ENCODE peak calls at places on chromosomes 3 and 15, in seven cellular contexts. One of them, this sample, is unnamed.

GRCh38 chr3:72141264-72141663 is 356.3 kb upstream of the PROK2 start:
- DNase-seq in upper lobe of right lung: no peak
- DNase-seq in left ventricle myocardium inferior: no peak
- DNase-seq in nephron progenitor cell: no peak
- DNase-seq in GM12864: no peak
- DNase-seq in activated B cell treated with CpG ODN at 0.5 μM for 24 hours: no peak
- DNase-seq in IMR-90: no peak
- DNase-seq in this sample: no peak

GRCh38 chr3:184562875-184563568 is 1.4 kb downstream of the EPHB3 start:
- DNase-seq in nephron progenitor cell: peak
- DNase-seq in IMR-90: peak
- DNase-seq in GM12864: no peak
- DNase-seq in left ventricle myocardium inferior: no peak
- DNase-seq in activated B cell treated with CpG ODN at 0.5 μM for 24 hours: no peak
- DNase-seq in upper lobe of right lung: no peak
- DNase-seq in this sample: no peak

GRCh38 chr3:135192929-135193328 is 397.9 kb downstream of the EPHB1 start:
- DNase-seq in IMR-90: no peak
- DNase-seq in left ventricle myocardium inferior: no peak
- DNase-seq in nephron progenitor cell: no peak
- DNase-seq in activated B cell treated with CpG ODN at 0.5 μM for 24 hours: no peak
- DNase-seq in GM12864: no peak
- DNase-seq in upper lobe of right lung: no peak
- DNase-seq in this sample: no peak

GRCh38 chr15:72503147-72503546 is 29.0 kb downstream of the ARIH1 start:
- DNase-seq in IMR-90: no peak
- DNase-seq in activated B cell treated with CpG ODN at 0.5 μM for 24 hours: no peak
- DNase-seq in left ventricle myocardium inferior: no peak
- DNase-seq in nephron progenitor cell: no peak
- DNase-seq in upper lobe of right lung: no peak
- DNase-seq in GM12864: no peak
- DNase-seq in this sample: no peak

GRCh38 chr3:184145120-184145524 is 10.0 kb downstream of the EIF2B5 start:
- DNase-seq in IMR-90: peak
- DNase-seq in left ventricle myocardium inferior: peak
- DNase-seq in upper lobe of right lung: peak
- DNase-seq in activated B cell treated with CpG ODN at 0.5 μM for 24 hours: no peak
- DNase-seq in nephron progenitor cell: no peak
- DNase-seq in GM12864: no peak
- DNase-seq in this sample: peak

GRCh38 chr3:152657002-152657400 is 177.9 kb upstream of the P2RY1 start:
- DNase-seq in left ventricle myocardium inferior: no peak
- DNase-seq in upper lobe of right lung: no peak
- DNase-seq in nephron progenitor cell: no peak
- DNase-seq in IMR-90: no peak
- DNase-seq in GM12864: no peak
- DNase-seq in activated B cell treated with CpG ODN at 0.5 μM for 24 hours: no peak
- DNase-seq in this sample: no peak

GRCh38 chr3:15983232-15983631 is 185.5 kb upstream of the ANKRD28 start:
- DNase-seq in IMR-90: peak
- DNase-seq in GM12864: no peak
- DNase-seq in activated B cell treated with CpG ODN at 0.5 μM for 24 hours: no peak
- DNase-seq in left ventricle myocardium inferior: no peak
- DNase-seq in upper lobe of right lung: no peak
- DNase-seq in nephron progenitor cell: no peak
- DNase-seq in this sample: peak

GRCh38 chr3:52366527-52366926 is 50.4 kb downstream of the DNAH1 start:
- DNase-seq in upper lobe of right lung: no peak
- DNase-seq in nephron progenitor cell: no peak
- DNase-seq in IMR-90: no peak
- DNase-seq in left ventricle myocardium inferior: no peak
- DNase-seq in activated B cell treated with CpG ODN at 0.5 μM for 24 hours: no peak
- DNase-seq in GM12864: no peak
- DNase-seq in this sample: no peak

GRCh38 chr3:38375072-38375471 is 28.5 kb downstream of the XYLB start:
- DNase-seq in upper lobe of right lung: peak
- DNase-seq in IMR-90: no peak
- DNase-seq in GM12864: no peak
- DNase-seq in left ventricle myocardium inferior: no peak
- DNase-seq in activated B cell treated with CpG ODN at 0.5 μM for 24 hours: no peak
- DNase-seq in nephron progenitor cell: no peak
- DNase-seq in this sample: no peak

DNA sequence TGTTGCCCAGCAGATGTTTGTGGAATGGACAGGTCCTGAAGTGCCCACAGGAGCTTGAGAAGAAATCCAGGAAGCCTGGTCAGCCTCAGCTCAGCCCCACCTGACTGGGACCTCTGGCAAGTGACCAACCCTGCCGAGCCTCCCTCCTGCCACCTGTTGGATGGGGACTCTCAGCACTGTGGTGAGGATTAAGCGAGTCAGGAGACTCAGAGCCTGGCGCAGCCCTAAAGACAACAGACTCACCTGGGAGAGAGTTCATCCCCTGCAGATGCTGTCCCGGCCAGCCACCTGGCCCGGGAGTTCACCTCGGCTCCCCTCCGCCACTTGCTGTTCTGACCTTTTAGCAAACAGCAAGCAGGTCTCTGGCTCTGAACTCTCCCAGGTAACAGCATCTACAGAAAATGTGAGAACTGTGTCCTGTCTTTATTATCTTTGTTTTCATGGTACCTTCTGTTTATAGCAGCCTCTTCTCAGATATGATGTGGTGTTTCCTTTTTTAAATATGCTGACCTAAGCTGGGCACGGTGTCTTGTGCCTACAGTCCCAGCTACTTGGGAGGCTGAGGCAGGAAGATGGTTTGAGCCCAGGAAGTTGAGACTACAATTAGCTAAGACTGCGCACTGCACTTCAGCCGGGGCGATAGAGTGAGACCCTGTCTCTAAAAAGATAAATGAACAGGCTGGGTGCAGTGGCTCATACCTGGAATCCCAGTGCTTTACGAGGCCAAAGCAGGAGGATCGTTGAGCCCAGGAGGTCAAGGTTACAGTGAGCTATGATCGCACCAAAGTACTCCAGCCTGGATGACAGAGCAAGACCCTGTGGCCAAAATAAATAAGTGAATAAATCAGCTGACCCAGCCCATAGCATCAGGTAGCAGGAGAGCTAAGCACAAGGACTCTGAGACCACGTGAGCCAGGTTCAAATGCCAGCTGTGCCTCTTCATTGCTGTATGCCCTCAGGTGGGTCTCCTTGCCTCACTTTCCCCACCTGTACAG is 32.4 kb upstream of the SLC6A6 start:
- DNase-seq in nephron progenitor cell: no peak
- DNase-seq in upper lobe of right lung: peak
- DNase-seq in GM12864: no peak
- DNase-seq in activated B cell treated with CpG ODN at 0.5 μM for 24 hours: no peak
- DNase-seq in IMR-90: no peak
- DNase-seq in left ventricle myocardium inferior: no peak
- DNase-seq in this sample: no peak
- TF ChIP-seq CTCF in nephron progenitor cell: no peak
- TF ChIP-seq CTCF in upper lobe of right lung: peak
- TF ChIP-seq CTCF in GM12864: no peak
- TF ChIP-seq CTCF in activated B cell treated with CpG ODN at 0.5 μM for 24 hours: no peak
- TF ChIP-seq CTCF in IMR-90: no peak
- TF ChIP-seq CTCF in left ventricle myocardium inferior: peak
- TF ChIP-seq CTCF in this sample: no peak

GRCh38 chr3:187833799-187834578 is 88.7 kb upstream of the BCL6 start:
- DNase-seq in nephron progenitor cell: no peak
- DNase-seq in IMR-90: no peak
- DNase-seq in activated B cell treated with CpG ODN at 0.5 μM for 24 hours: no peak
- DNase-seq in GM12864: no peak
- DNase-seq in upper lobe of right lung: no peak
- DNase-seq in left ventricle myocardium inferior: no peak
- DNase-seq in this sample: no peak

GRCh38 chr3:187831125-187832051 is 86.1 kb upstream of the BCL6 start:
- DNase-seq in activated B cell treated with CpG ODN at 0.5 μM for 24 hours: no peak
- DNase-seq in upper lobe of right lung: no peak
- DNase-seq in IMR-90: peak
- DNase-seq in GM12864: no peak
- DNase-seq in nephron progenitor cell: no peak
- DNase-seq in left ventricle myocardium inferior: no peak
- DNase-seq in this sample: no peak

GRCh38 chr3:187833375-187833774 is 88.1 kb upstream of the BCL6 start:
- DNase-seq in left ventricle myocardium inferior: no peak
- DNase-seq in activated B cell treated with CpG ODN at 0.5 μM for 24 hours: no peak
- DNase-seq in nephron progenitor cell: no peak
- DNase-seq in IMR-90: no peak
- DNase-seq in GM12864: no peak
- DNase-seq in upper lobe of right lung: no peak
- DNase-seq in this sample: no peak

GRCh38 chr3:187830181-187830580 is 84.9 kb upstream of the BCL6 start:
- DNase-seq in activated B cell treated with CpG ODN at 0.5 μM for 24 hours: no peak
- DNase-seq in upper lobe of right lung: no peak
- DNase-seq in nephron progenitor cell: no peak
- DNase-seq in left ventricle myocardium inferior: no peak
- DNase-seq in IMR-90: no peak
- DNase-seq in GM12864: no peak
- DNase-seq in this sample: no peak

DNA sequence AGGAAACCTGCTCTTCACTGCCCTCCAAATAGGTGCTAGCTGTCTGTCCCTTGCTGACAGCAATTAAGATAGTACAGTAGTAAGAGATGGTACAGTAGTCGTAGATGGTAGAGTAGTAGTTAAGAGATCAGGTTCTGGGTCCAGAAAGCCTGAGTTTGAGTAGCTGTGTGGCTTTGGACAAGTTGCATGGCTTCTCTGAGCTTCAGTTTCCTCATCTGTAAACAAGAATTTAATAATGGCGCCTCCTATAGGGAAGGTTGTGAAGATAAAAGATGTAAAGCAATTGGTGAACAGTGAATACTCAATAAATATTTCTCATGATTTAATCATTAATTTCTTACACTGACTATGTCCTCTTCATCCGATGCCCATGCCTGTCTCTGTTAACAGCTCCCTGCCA is 86.9 kb upstream of the BCL6 start:
- DNase-seq in left ventricle myocardium inferior: no peak
- DNase-seq in IMR-90: no peak
- DNase-seq in GM12864: no peak
- DNase-seq in upper lobe of right lung: no peak
- DNase-seq in nephron progenitor cell: no peak
- DNase-seq in activated B cell treated with CpG ODN at 0.5 μM for 24 hours: no peak
- DNase-seq in this sample: no peak
- TF ChIP-seq CTCF in left ventricle myocardium inferior: no peak
- TF ChIP-seq CTCF in IMR-90: no peak
- TF ChIP-seq CTCF in GM12864: no peak
- TF ChIP-seq CTCF in upper lobe of right lung: no peak
- TF ChIP-seq CTCF in nephron progenitor cell: no peak
- TF ChIP-seq CTCF in activated B cell treated with CpG ODN at 0.5 μM for 24 hours: no peak
- TF ChIP-seq CTCF in this sample: no peak

GRCh38 chr15:23855947-23856346 is 168.8 kb upstream of the NDN start:
- DNase-seq in nephron progenitor cell: no peak
- DNase-seq in IMR-90: no peak
- DNase-seq in upper lobe of right lung: no peak
- DNase-seq in GM12864: no peak
- DNase-seq in activated B cell treated with CpG ODN at 0.5 μM for 24 hours: no peak
- DNase-seq in left ventricle myocardium inferior: no peak
- DNase-seq in this sample: no peak
- TF ChIP-seq CTCF in nephron progenitor cell: no peak
- TF ChIP-seq CTCF in IMR-90: no peak
- TF ChIP-seq CTCF in upper lobe of right lung: no peak
- TF ChIP-seq CTCF in GM12864: no peak
- TF ChIP-seq CTCF in activated B cell treated with CpG ODN at 0.5 μM for 24 hours: no peak
- TF ChIP-seq CTCF in left ventricle myocardium inferior: no peak
- TF ChIP-seq CTCF in this sample: no peak

DNA sequence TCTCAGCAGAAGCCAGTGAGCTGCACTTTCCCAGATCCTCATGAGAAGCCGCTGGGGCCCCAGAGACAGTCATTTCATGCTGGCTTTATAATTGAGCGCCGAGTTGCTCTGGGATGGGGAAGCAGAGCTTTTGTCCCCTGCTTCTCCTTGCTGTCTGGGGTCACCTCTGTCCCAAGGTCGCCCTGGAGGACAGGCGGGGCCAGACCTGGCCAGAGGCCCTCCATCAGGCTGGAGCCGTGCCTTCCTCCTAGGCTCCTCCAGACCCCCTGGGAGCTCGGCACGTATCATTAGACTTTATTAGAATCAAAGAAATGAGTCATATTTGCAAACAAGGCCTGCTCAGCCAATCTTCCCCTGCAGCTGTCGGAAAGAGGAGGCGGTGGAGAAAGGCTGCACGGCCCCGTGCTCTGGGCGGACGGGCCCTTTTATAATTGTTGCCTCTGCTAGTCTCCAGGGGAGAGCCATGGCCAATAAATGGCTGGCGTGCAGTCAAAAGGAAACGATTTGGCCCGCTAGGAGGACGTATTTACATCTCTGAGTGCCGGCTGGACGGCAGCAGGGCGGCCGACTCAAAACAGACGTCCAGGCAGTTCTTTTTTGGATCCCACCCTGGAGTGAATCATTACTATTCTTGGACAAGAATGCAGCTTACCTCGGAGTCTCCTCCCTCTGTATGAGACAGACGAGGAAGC is 50.4 kb downstream of the SLC6A6 start:
- DNase-seq in upper lobe of right lung: no peak
- DNase-seq in activated B cell treated with CpG ODN at 0.5 μM for 24 hours: no peak
- DNase-seq in left ventricle myocardium inferior: peak
- DNase-seq in IMR-90: peak
- DNase-seq in GM12864: no peak
- DNase-seq in nephron progenitor cell: no peak
- DNase-seq in this sample: peak
- TF ChIP-seq CTCF in upper lobe of right lung: peak
- TF ChIP-seq CTCF in activated B cell treated with CpG ODN at 0.5 μM for 24 hours: no peak
- TF ChIP-seq CTCF in left ventricle myocardium inferior: peak
- TF ChIP-seq CTCF in IMR-90: peak
- TF ChIP-seq CTCF in GM12864: no peak
- TF ChIP-seq CTCF in nephron progenitor cell: no peak
- TF ChIP-seq CTCF in this sample: peak

GRCh38 chr3:170499562-170500156 is 81.0 kb downstream of the CLDN11 start:
- DNase-seq in nephron progenitor cell: no peak
- DNase-seq in IMR-90: peak
- DNase-seq in GM12864: no peak
- DNase-seq in left ventricle myocardium inferior: no peak
- DNase-seq in upper lobe of right lung: no peak
- DNase-seq in activated B cell treated with CpG ODN at 0.5 μM for 24 hours: no peak
- DNase-seq in this sample: peak
- TF ChIP-seq CTCF in nephron progenitor cell: peak
- TF ChIP-seq CTCF in IMR-90: peak
- TF ChIP-seq CTCF in GM12864: peak
- TF ChIP-seq CTCF in left ventricle myocardium inferior: peak
- TF ChIP-seq CTCF in upper lobe of right lung: peak
- TF ChIP-seq CTCF in activated B cell treated with CpG ODN at 0.5 μM for 24 hours: no peak
- TF ChIP-seq CTCF in this sample: peak

This sample was measured in fibroblast of pulmonary artery.